ENCODE peak calls at places on chromosomes 1 and 21, in eight cellular contexts. M is occipital lobe; E is T47D; W is stimulated activated naive B cell treated with anti-CD40 and anti-IgM and Interleukin-4, amounts not matched to agents 10 μg/mL and 1 μg/mL and 100 μg/mL, for 72 hours; P is brain pericyte; I is stimulated activated CD4-positive, alpha-beta T cell treated with anti-CD3 and anti-CD28 coated beads, Interleukin-4, amount 100 ng/mL, for 48 hours; H is Caki2; V is CD8-positive, alpha-beta memory T cell. S is an unnamed sample.
A peak's percentile ranks its signal among the peaks of the same experiment; 100 is the strongest.

GRCh38 chr1:45926302-45926701 is 122.9 kb downstream of the MAST2 start:
- DNase-seq in M (no peak), E (no peak), W (no peak), P (no peak), I (no peak), H (no peak), V (no peak), S (no peak)

GRCh38 chr1:84571150-84571535 is 3.1 kb downstream of the CTBS start:
- DNase-seq in M (no peak), E (no peak), W (no peak), P (no peak), I (no peak), H (no peak), V (no peak), S (no peak)

GRCh38 chr1:224343679-224344078 is 13.0 kb upstream of the CNIH4 start:
- DNase-seq in M (no peak), E (no peak), W (no peak), P (no peak), I (no peak), H (peak; percentile 24), V (no peak), S (no peak)

GRCh38 chr1:51693420-51694144 is 76.7 kb downstream of the OSBPL9 start:
- DNase-seq in M (no peak), E (no peak), W (no peak), P (no peak), I (no peak), H (no peak), V (no peak), S (no peak)

GRCh38 chr21:38857152-38857825 is 51.6 kb downstream of the ETS2 start:
- DNase-seq in M (no peak), E (no peak), W (no peak), P (no peak), I (no peak), H (no peak), V (no peak), S (no peak)

GRCh38 chr1:99327357-99327756 is 63.1 kb downstream of the PLPPR4 start:
- DNase-seq in M (no peak), E (peak; percentile 4), W (no peak), P (no peak), I (no peak), H (no peak), V (no peak), S (no peak)

GRCh38 chr21:32257952-32258785 is 20.7 kb downstream of the MIS18A start:
- DNase-seq in M (peak; percentile 48), E (peak; percentile 64), W (peak; percentile 23), P (peak; percentile 44), I (peak; percentile 18), H (peak; percentile 81), V (no peak), S (no peak)

GRCh38 chr1:6026095-6026809 is 19.4 kb upstream of the KCNAB2 start:
- DNase-seq in M (peak; percentile 41), E (peak; percentile 35), W (peak; percentile 95), P (no peak), I (peak; percentile 88), H (no peak), V (peak; percentile 91), S (peak; percentile 83)

GRCh38 chr1:32981003-32981909 is 16.6 kb upstream of the RNF19B start:
- DNase-seq in M (no peak), E (peak; percentile 14), W (peak; percentile 82), P (no peak), I (peak; percentile 31), H (peak; percentile 91), V (peak; percentile 34), S (peak; percentile 92)

GRCh38 chr1:27033059-27033746 is 20.6 kb upstream of the TENT5B start:
- DNase-seq in M (no peak), E (no peak), W (no peak), P (no peak), I (no peak), H (no peak), V (no peak), S (no peak)

GRCh38 chr1:116987256-116987555 is 14.4 kb upstream of the CD101 start:
- DNase-seq in M (no peak), E (no peak), W (no peak), P (no peak), I (peak; percentile 57), H (no peak), V (peak; percentile 16), S (no peak)

GRCh38 chr21:16330340-16331319 is 600.8 kb downstream of the USP25 start:
- DNase-seq in M (no peak), E (no peak), W (no peak), P (peak; percentile 62), I (no peak), H (peak; percentile 50), V (no peak), S (no peak)

GRCh38 chr1:2190491-2190976 is 4.0 kb downstream of the FAAP20 start:
- DNase-seq in M (no peak), E (no peak), W (no peak), P (no peak), I (no peak), H (no peak), V (no peak), S (no peak)

GRCh38 chr1:204493882-204494280 is 724 bp downstream of the PIK3C2B start:
- DNase-seq in M (peak; percentile 67), E (peak; percentile 71), W (no peak), P (no peak), I (peak; percentile 39), H (peak; percentile 58), V (peak; percentile 35), S (no peak)

GRCh38 chr21:45153358-45154318 is 79.3 kb downstream of the ADARB1 start:
- DNase-seq in M (no peak), E (no peak), W (peak; percentile 35), P (no peak), I (no peak), H (no peak), V (no peak), S (no peak)

GRCh38 chr1:101178341-101178687 is 58.5 kb upstream of the S1PR1 start:
- DNase-seq in M (no peak), E (no peak), W (no peak), P (no peak), I (no peak), H (no peak), V (no peak), S (no peak)

GRCh38 chr1:244049969-244050834 is 881 bp upstream of the ZBTB18 start:
- DNase-seq in M (no peak), E (no peak), W (peak; percentile 13), P (no peak), I (no peak), H (no peak), V (no peak), S (no peak)

GRCh38 chr21:34271452-34271851 is 92.4 kb upstream of the KCNE2 start:
- DNase-seq in M (no peak), E (no peak), W (no peak), P (no peak), I (no peak), H (no peak), V (no peak), S (no peak)

GRCh38 chr1:17297991-17298390 is 10.0 kb upstream of the PADI4 start:
- DNase-seq in M (no peak), E (no peak), W (no peak), P (no peak), I (no peak), H (no peak), V (no peak), S (no peak)

GRCh38 chr1:34013958-34014737 is 150.3 kb downstream of the HMGB4 start:
- DNase-seq in M (no peak), E (no peak), W (no peak), P (no peak), I (peak; percentile 4), H (no peak), V (no peak), S (no peak)

GRCh38 chr21:36847189-36847588 is 119.3 kb downstream of the HLCS start:
- DNase-seq in M (no peak), E (peak; percentile 48), W (no peak), P (peak; percentile 44), I (no peak), H (peak; percentile 49), V (no peak), S (no peak)

GRCh38 chr1:223364685-223365382 is 858 bp upstream of the SUSD4 start:
- DNase-seq in M (no peak), E (no peak), W (no peak), P (no peak), I (no peak), H (no peak), V (no peak), S (no peak)

GRCh38 chr1:108878678-108879077 is 1.9 kb downstream of the GPSM2 start:
- DNase-seq in M (no peak), E (no peak), W (no peak), P (no peak), I (no peak), H (no peak), V (no peak), S (no peak)

GRCh38 chr1:42173961-42174715 is 9.6 kb upstream of the GUCA2A start:
- DNase-seq in M (no peak), E (no peak), W (no peak), P (no peak), I (no peak), H (no peak), V (no peak), S (no peak)

GRCh38 chr1:29896300-29896699 is 660.0 kb downstream of the PTPRU start:
- DNase-seq in M (no peak), E (no peak), W (no peak), P (no peak), I (no peak), H (no peak), V (no peak), S (no peak)

GRCh38 chr21:38917045-38917774 is 111.5 kb downstream of the ETS2 start:
- DNase-seq in M (no peak), E (no peak), W (no peak), P (no peak), I (no peak), H (no peak), V (no peak), S (no peak)

GRCh38 chr1:46488343-46489168 is 1.1 kb upstream of the DMBX1 start:
- DNase-seq in M (no peak), E (no peak), W (no peak), P (no peak), I (no peak), H (no peak), V (no peak), S (no peak)

GRCh38 chr1:155910621-155911121 is 478 bp downstream of the RIT1 start:
- DNase-seq in M (peak; percentile 31), E (no peak), W (peak; percentile 5), P (no peak), I (no peak), H (peak; percentile 59), V (no peak), S (no peak)